ENCODE peak calls at places on chromosome 18, in seven cellular contexts. P is K562, G is transverse colon, A is A549, H is H1, N is sigmoid colon, M is HepG2. B is an unnamed sample.

GRCh38 chr18:48713302-48713701 is 174.5 kb downstream of the CTIF start:
- DNase-seq in P (no peak), G (no peak), A (no peak), H (no peak), N (peak), M (no peak), B (no peak)

GRCh38 chr18:48639772-48640432 is 101.1 kb downstream of the CTIF start:
- DNase-seq in P (peak), G (no peak), A (no peak), H (no peak), N (no peak), M (no peak), B (no peak)

GRCh38 chr18:3223356-3223755 is 3.6 kb upstream of the MYOM1 start:
- DNase-seq in P (no peak), G (no peak), A (no peak), H (no peak), N (no peak), M (no peak), B (no peak)

GRCh38 chr18:70036771-70037452 is 89.2 kb upstream of the CD226 start:
- DNase-seq in P (peak), G (no peak), A (no peak), H (no peak), N (no peak), M (no peak), B (no peak)

GRCh38 chr18:26468931-26469340 is 79.4 kb downstream of the KCTD1 start:
- DNase-seq in P (peak), G (peak), A (peak), H (no peak), N (no peak), M (peak), B (no peak)

GRCh38 chr18:55387139-55387984 is 200.6 kb downstream of the TCF4 start:
- DNase-seq in P (peak), G (no peak), A (no peak), H (no peak), N (no peak), M (peak), B (no peak)

GRCh38 chr18:3995476-3996102 is 459.5 kb downstream of the DLGAP1 start:
- DNase-seq in P (peak), G (peak), A (peak), H (no peak), N (no peak), M (peak), B (peak)

GRCh38 chr18:3594760-3595241 is 144.8 kb downstream of the TGIF1 start:
- DNase-seq in P (no peak), G (peak), A (peak), H (no peak), N (no peak), M (peak), B (peak)

GRCh38 chr18:57901819-57902600 is 98.9 kb upstream of the ATP8B1 start:
- DNase-seq in P (no peak), G (peak), A (peak), H (no peak), N (no peak), M (peak), B (no peak)

GRCh38 chr18:6747646-6748045 is 18.1 kb downstream of the ARHGAP28 start:
- DNase-seq in P (no peak), G (no peak), A (no peak), H (no peak), N (no peak), M (no peak), B (no peak)

GRCh38 chr18:54958711-54959625 is at the start of gene CCDC68:
- DNase-seq in P (peak), G (peak), A (peak), H (no peak), N (no peak), M (peak), B (peak)

GRCh38 chr18:22556271-22556990 is 138.7 kb upstream of the CTAGE1 start:
- DNase-seq in P (no peak), G (no peak), A (no peak), H (no peak), N (peak), M (no peak), B (peak)

GRCh38 chr18:42925036-42925435 is 190.4 kb downstream of the RIT2 start:
- DNase-seq in P (no peak), G (no peak), A (no peak), H (no peak), N (no peak), M (no peak), B (no peak)

GRCh38 chr18:69774831-69775230 is 172.8 kb downstream of the CD226 start:
- DNase-seq in P (no peak), G (no peak), A (no peak), H (no peak), N (no peak), M (no peak), B (no peak)

GRCh38 chr18:67269206-67269605 is 247.3 kb downstream of the DSEL start:
- DNase-seq in P (no peak), G (no peak), A (no peak), H (no peak), N (no peak), M (no peak), B (no peak)

GRCh38 chr18:23311346-23312103 is 141.6 kb upstream of the RIOK3 start:
- DNase-seq in P (no peak), G (no peak), A (no peak), H (no peak), N (no peak), M (no peak), B (no peak)

GRCh38 chr18:78641689-78642231 is 337.9 kb upstream of the SALL3 start:
- DNase-seq in P (no peak), G (no peak), A (no peak), H (no peak), N (no peak), M (no peak), B (no peak)

GRCh38 chr18:68796936-68797690 is 767 bp upstream of the CCDC102B start:
- DNase-seq in P (no peak), G (no peak), A (no peak), H (no peak), N (no peak), M (no peak), B (no peak)

GRCh38 chr18:4450065-4450676 is 4.9 kb downstream of the DLGAP1 start:
- DNase-seq in P (no peak), G (no peak), A (no peak), H (no peak), N (no peak), M (no peak), B (no peak)

GRCh38 chr18:27645929-27646328 is 460.8 kb upstream of the CHST9 start:
- DNase-seq in P (no peak), G (no peak), A (peak), H (no peak), N (no peak), M (no peak), B (no peak)

GRCh38 chr18:7830468-7830867 is 263.4 kb downstream of the PTPRM start:
- DNase-seq in P (no peak), G (no peak), A (peak), H (no peak), N (no peak), M (no peak), B (no peak)

GRCh38 chr18:57195341-57195740 is 48.5 kb downstream of the BOD1L2 start:
- DNase-seq in P (no peak), G (no peak), A (no peak), H (no peak), N (no peak), M (no peak), B (no peak)

GRCh38 chr18:43620936-43621335 is 343.6 kb upstream of the SYT4 start:
- DNase-seq in P (no peak), G (no peak), A (peak), H (no peak), N (no peak), M (peak), B (no peak)

GRCh38 chr18:32029558-32029957 is 10.9 kb downstream of the RNF125 start:
- DNase-seq in P (no peak), G (no peak), A (no peak), H (no peak), N (no peak), M (no peak), B (no peak)

DNA sequence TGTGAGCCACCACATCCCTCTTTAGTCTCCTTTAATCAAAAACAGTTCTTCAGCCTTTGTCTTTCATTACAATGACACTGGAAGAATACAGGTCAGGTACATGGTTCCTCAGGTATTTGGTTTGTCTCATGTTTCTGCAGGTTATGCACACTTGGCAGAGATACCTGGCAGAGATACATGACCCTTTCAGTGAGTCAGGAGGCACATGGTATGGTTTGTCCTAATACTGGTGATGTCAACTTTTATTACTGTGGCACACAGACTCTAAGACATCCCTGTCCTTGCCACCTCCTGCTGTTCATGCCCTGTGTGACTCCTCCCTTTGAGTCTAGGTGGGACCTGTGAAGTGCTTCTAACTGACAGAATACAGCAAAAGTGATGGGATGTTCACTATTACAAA is 58.4 kb downstream of the SPIRE1 start:
- DNase-seq in P (no peak), G (no peak), A (no peak), H (no peak), N (no peak), M (no peak), B (no peak)
- TF ChIP-seq EP300 in P (no peak), G (no peak), A (no peak), H (no peak), N (no peak), M (no peak), B (no peak)

GRCh38 chr18:77118256-77119090 is 14.1 kb downstream of the MBP start:
- DNase-seq in P (no peak), G (no peak), A (no peak), H (no peak), N (no peak), M (no peak), B (no peak)
- TF ChIP-seq POLR2A in P (no peak), G (no peak), A (no peak), H (no peak), N (no peak), M (no peak), B (no peak)

GRCh38 chr18:50780144-50780543 is 39.7 kb downstream of the MRO start:
- DNase-seq in P (no peak), G (no peak), A (no peak), H (no peak), N (no peak), M (no peak), B (no peak)
- TF ChIP-seq EP300 in P (no peak), G (no peak), A (no peak), H (no peak), N (no peak), M (no peak), B (no peak)

GRCh38 chr18:35039633-35040032 is 1.6 kb upstream of the MAPRE2 start:
- DNase-seq in P (no peak), G (no peak), A (no peak), H (no peak), N (no peak), M (no peak), B (no peak)

GRCh38 chr18:35040638-35040987 is 600 bp upstream of the MAPRE2 start:
- DNase-seq in P (no peak), G (no peak), A (no peak), H (no peak), N (no peak), M (no peak), B (no peak)

GRCh38 chr18:35041752-35042379 is 653 bp downstream of the MAPRE2 start:
- DNase-seq in P (no peak), G (no peak), A (no peak), H (no peak), N (no peak), M (no peak), B (no peak)

GRCh38 chr18:35042389-35043066 is 1.3 kb downstream of the MAPRE2 start:
- DNase-seq in P (peak), G (no peak), A (no peak), H (no peak), N (no peak), M (no peak), B (no peak)

DNA sequence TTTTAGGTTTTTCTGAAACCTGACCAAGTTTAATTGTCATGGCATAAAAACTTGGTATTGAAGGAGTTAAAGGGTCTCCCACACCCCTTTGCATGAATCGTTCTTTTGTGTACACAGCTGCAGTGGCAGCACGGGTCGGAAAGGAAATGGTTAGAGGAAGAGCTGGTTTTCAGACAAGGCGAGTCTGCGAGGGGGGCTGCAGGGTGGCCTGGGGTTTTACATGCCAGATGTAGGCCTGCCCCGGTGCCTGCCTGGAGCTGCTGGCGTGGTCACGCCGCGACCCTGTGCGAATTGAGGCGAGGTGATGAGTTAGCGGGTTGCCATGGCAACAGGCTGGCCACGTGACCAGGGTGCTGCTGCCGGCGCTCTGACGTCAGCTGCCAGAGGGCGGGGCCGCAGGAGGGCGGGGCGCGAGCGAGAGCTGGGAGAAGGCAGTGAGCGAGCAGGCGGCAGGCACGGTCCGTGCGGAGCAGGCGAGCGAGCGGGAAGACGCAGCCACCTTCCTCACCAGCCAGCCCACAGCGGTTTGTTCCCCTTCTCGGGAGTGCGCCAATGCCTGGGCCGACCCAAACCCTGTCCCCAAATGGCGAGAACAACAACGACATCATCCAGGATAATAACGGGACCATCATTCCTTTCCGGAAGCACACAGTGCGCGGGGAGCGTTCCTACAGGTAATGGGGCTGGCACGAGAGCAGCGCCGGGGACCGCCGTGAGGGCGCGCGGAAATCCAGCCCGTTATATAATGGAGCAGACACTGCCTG is at the start of gene MAPRE2:
- DNase-seq in P (peak), G (peak), A (peak), H (peak), N (peak), M (peak), B (peak)
- TF ChIP-seq POLR2A in P (peak), G (peak), A (peak), H (peak), N (peak), M (peak), B (peak)

DNA sequence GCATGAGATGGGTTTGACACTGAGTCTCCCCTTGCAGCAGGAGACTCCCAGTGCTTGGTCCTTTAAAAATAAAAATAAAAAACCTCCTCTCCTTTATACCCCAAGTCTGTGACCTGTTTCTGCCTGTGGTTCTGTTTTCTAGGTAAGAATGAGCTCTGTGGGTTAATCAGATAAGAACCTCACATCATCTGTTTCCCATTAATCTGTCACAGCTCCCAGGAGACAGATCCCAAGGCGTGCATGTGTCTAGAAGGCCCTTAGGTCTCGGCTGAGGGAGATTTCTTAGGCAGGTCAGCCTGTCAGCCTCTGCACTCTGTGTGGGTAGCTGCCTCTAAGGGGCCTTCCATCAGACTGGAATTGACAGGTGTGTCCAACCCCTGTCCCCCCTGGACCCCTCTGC is 80.7 kb downstream of the FHOD3 start:
- DNase-seq in P (no peak), G (no peak), A (no peak), H (no peak), N (no peak), M (no peak), B (no peak)
- TF ChIP-seq EP300 in P (no peak), G (no peak), A (no peak), H (no peak), N (no peak), M (no peak), B (no peak)

DNA sequence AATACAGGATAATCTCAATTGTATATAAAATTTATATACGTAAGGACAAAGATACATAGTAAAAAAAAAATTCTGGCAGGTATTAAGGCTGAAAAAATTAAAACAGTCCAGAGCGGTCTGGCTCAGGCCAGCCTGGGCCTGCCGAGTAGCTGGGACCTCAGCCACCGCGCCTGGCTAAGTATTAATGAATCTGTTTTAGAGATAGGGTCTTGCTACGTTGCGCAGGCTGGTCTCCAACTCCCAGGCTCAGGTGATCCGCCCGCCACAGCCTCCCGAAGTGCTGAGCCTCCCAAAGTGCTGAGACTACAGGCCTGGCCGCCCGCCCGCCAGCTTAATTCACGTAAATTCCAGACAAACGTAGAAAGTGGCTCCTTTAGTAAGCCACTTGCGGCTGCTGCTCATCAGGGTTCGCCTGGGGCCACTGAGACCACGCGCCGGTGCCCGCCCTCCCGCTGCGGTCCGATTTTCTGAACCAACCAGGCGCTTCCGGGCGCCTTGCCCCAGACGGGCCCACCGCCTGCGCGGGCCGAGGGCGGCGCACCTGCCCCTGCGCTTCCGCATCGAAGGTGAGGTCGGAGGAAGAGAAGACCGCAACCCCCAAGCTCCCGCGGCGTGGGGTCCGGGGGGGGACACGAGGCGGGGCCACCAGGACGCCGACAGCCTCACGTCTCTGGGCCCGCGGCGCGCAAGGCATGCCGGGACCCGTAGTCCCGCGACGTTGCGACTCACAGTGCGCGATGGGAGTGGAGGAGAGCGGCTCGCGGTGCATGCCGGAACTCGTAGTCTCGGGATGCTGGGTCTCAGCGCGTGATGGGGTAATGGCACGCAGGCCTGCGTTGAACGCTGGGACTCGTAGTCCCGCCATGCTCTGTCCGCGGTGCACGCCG is 695 bp upstream of the CTDP1 start:
- DNase-seq in P (peak), G (peak), A (peak), H (peak), N (peak), M (peak), B (peak)
- TF ChIP-seq POLR2A in P (peak), G (peak), A (peak), H (no peak), N (peak), M (no peak), B (peak)

GRCh38 chr18:45321520-45321919 is 293.8 kb upstream of the SLC14A2 start:
- DNase-seq in P (no peak), G (no peak), A (no peak), H (no peak), N (no peak), M (no peak), B (no peak)
- TF ChIP-seq EP300 in P (no peak), G (no peak), A (no peak), H (no peak), N (no peak), M (no peak), B (no peak)

GRCh38 chr18:62186656-62187542 is at the start of the genes PIGN and RELCH:
- DNase-seq in P (peak), G (peak), A (peak), H (peak), N (peak), M (peak), B (peak)

GRCh38 chr18:62189208-62189607 is 2.2 kb downstream of the RELCH start:
- DNase-seq in P (no peak), G (no peak), A (no peak), H (no peak), N (no peak), M (no peak), B (no peak)

GRCh38 chr18:62183578-62184195 is 3.2 kb downstream of the PIGN start:
- DNase-seq in P (no peak), G (no peak), A (peak), H (no peak), N (no peak), M (peak), B (no peak)

GRCh38 chr18:62182220-62182619 is 4.6 kb downstream of the PIGN start:
- DNase-seq in P (no peak), G (no peak), A (no peak), H (no peak), N (no peak), M (no peak), B (no peak)

DNA sequence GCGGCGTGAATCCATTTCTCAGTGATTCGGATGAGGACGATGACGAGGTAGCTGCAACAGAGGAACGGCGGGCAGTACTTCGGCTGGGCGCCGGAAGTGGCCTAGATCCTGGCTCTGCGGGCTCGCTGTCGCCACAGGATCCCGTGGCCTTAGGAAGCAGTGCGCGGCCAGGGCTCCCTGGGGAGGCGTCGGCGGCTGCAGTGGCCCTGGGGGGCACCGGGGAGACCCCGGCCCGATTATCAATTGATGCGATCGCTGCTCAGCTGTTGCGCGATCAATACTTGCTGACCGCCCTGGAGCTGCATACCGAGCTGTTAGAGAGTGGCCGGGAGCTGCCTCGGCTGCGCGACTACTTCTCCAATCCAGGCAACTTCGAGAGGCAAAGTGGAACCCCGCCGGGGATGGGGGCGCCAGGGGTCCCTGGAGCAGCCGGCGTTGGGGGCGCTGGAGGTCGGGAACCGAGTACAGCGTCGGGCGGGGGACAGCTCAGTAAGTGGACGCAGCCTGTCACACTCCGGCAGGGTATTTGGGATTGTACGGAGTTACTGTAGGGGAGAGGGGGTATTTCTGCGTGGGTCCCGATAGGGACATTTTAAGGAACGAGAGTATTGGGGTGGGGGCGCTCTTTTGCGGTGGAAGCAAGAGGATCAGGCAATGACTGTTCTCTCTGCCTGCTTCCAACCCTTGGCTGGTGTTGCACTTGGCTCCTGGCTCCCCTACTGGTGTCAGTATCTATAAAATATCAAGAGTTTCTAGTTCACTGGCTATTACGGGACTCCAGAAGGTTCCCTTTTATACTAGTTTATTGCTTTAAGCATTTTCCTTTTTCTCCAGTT is 706 bp downstream of the RELCH start:
- DNase-seq in P (peak), G (peak), A (peak), H (no peak), N (no peak), M (peak), B (no peak)
- TF ChIP-seq POLR2A in P (no peak), G (peak), A (no peak), H (no peak), N (no peak), M (no peak), B (no peak)